ENCODE peak calls at places on chromosomes 2 and 18, in six cellular contexts. O is AG10803, D is GM10248, R is Calu3, I is psoas muscle, T is cardiac muscle cell. K is an unnamed sample.

GRCh38 chr2:85954918-85955420 is 66.2 kb upstream of the ST3GAL5 start:
- DNase-seq in T (no peak), R (peak), I (no peak), O (no peak), D (no peak), K (no peak)

GRCh38 chr2:189552991-189553404 is 27.6 kb downstream of the SLC40A1 start:
- DNase-seq in D (no peak), T (no peak), O (no peak), I (no peak), R (no peak), K (no peak)

GRCh38 chr18:27501651-27502050 is 316.5 kb upstream of the CHST9 start:
- DNase-seq in T (no peak), D (no peak), I (no peak), R (no peak), O (no peak), K (no peak)

GRCh38 chr2:64359892-64360657 is 93.9 kb upstream of the LGALSL start:
- DNase-seq in R (peak), O (peak), T (peak), D (peak), I (peak), K (peak)

GRCh38 chr2:53941749-53942148 is 29.0 kb downstream of the PSME4 start:
- DNase-seq in R (no peak), O (no peak), I (no peak), T (no peak), D (peak), K (no peak)

GRCh38 chr2:26993768-26994167 is 23.3 kb downstream of the MAPRE3 start:
- DNase-seq in T (peak), R (no peak), O (no peak), I (no peak), D (no peak), K (no peak)

GRCh38 chr18:23377669-23378469 is 75.2 kb upstream of the RIOK3 start:
- DNase-seq in I (no peak), T (no peak), R (no peak), O (peak), D (peak), K (peak)

GRCh38 chr2:182901748-182902147 is 35.3 kb upstream of the FRZB start:
- DNase-seq in O (no peak), R (no peak), D (no peak), T (no peak), I (no peak), K (no peak)

GRCh38 chr18:58401191-58401590 is 227.7 kb downstream of the ALPK2 start:
- DNase-seq in T (no peak), O (no peak), D (no peak), R (no peak), I (no peak), K (no peak)

GRCh38 chr2:10524341-10524740 is 76.2 kb upstream of the ODC1 start:
- DNase-seq in I (no peak), D (no peak), T (no peak), O (no peak), R (no peak), K (no peak)

GRCh38 chr18:5103286-5103685 is 93.8 kb downstream of the AKAIN1 start:
- DNase-seq in R (no peak), T (no peak), D (no peak), O (no peak), I (no peak), K (no peak)

GRCh38 chr2:203648273-203648672 is 58.2 kb upstream of the CD28 start:
- DNase-seq in R (no peak), T (no peak), O (peak), D (no peak), I (no peak), K (peak)

DNA sequence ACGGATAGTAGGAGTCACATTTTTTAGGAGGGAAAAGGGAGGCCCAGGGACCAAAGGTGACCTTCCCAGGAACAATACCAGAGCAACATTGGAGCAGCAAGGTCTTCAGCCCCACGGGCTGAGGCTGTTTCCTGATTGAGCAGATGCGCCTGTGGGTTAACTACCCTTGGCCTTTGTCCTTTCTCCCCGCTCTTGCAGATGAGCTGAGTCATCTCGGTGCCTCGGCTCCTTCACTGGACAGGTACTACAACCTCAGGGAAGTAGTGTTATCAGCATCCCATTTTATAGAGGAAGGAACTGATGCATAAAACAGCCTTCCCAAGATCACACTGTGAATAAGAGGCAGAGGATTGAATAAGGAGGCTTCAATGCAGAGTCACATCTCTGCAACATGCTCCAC is 43.5 kb downstream of the DHRS9 start:
- DNase-seq in I (no peak), D (no peak), O (no peak), T (no peak), R (no peak), K (no peak)
- TF ChIP-seq CTCF in I (no peak), D (no peak), O (no peak), T (no peak), R (no peak), K (no peak)

DNA sequence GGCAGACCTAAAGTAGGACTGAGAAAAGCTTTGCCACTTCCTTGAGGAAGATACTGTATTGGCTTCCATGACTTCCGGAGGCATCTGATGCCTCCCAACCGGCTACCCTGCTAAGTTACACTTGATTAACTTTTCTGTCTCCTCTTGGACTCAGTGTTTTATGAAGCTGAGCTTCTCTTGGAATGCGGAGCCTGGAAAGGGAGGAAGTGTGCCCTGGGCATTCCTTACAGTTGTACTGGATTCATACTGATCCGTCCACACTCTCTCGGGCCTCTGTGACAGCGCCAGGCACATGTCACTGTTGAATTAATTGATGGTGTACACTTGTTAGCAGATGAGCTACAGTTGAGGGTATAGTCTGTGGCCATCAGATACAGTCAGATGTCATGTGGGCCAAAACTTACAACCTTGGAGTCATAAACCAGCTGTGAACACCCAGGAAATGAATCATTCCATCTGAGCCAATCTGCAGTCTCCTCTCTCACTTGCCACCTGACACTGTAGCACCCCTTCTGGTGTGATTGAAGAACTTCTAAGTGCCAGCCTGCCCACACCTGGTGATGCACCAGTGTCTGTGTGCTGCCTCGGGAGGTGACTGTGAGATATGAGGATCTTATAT is 122.5 kb downstream of the FHOD3 start:
- DNase-seq in T (no peak), I (no peak), O (peak), D (no peak), R (peak), K (peak)
- TF ChIP-seq CTCF in T (no peak), I (peak), O (peak), D (no peak), R (peak), K (no peak)

GRCh38 chr2:233807215-233807865 is 29.2 kb downstream of the MROH2A start:
- DNase-seq in O (no peak), I (no peak), D (no peak), T (no peak), R (peak), K (no peak)
- TF ChIP-seq CTCF in O (no peak), I (no peak), D (no peak), T (no peak), R (no peak), K (no peak)

DNA sequence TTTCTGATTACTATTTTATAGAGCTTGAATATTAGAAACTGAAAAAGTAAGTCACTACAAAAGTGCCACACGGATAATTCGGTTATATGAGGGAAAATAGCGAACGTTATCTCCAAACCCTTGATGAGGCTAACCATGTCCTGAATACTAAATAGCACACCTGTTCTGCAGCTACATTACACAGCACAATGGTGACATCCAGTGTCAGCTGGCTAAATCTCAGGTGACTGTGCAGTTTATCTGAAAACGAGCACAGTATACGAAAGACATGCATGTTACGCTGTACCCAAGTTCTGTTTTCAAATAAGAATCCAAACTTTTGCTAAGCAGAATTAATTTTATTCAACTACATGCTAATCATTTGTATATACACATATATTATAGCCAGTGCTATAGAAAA is 9.0 kb downstream of the CCDC68 start:
- DNase-seq in D (no peak), O (no peak), T (no peak), I (no peak), R (peak), K (no peak)
- TF ChIP-seq CTCF in D (no peak), O (no peak), T (no peak), I (no peak), R (peak), K (no peak)

DNA sequence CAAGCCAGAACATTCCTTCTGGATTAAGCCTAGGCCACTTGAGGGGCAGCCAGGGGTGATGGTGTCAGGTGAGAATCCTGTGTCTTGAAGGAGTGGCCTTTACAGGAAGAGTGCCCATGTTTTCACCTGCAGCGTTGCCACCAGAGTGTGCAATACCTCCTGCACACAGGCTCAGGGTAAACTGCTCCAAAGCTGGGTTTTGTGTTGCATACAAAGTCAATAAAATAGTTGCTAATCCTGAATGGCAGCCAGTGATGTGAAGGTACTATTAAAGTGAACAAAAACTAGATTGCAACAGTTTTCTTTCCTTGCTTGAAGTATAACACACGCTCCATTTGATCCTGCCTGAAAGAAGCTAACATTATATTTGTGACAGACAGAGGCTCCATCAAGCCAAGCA is 64.4 kb upstream of the NRP2 start:
- DNase-seq in D (no peak), T (no peak), O (no peak), R (no peak), I (no peak), K (no peak)
- TF ChIP-seq CTCF in D (no peak), T (no peak), O (no peak), R (no peak), I (no peak), K (no peak)

GRCh38 chr2:207008105-207008990 is 69.0 kb downstream of the CPO start:
- DNase-seq in O (peak), D (no peak), T (no peak), R (no peak), I (no peak), K (peak)
- TF ChIP-seq CTCF in O (peak), D (no peak), T (no peak), R (peak), I (no peak), K (no peak)

GRCh38 chr2:153476491-153477095 is 2.0 kb downstream of the RPRM start:
- DNase-seq in O (no peak), I (no peak), T (peak), R (no peak), D (no peak), K (no peak)

GRCh38 chr2:153477641-153478288 is 797 bp downstream of the RPRM start:
- DNase-seq in I (no peak), O (no peak), T (peak), R (no peak), D (peak), K (no peak)

GRCh38 chr2:153479527-153479926 is 965 bp upstream of the RPRM start:
- DNase-seq in D (no peak), R (no peak), T (no peak), O (no peak), I (no peak), K (no peak)

GRCh38 chr2:153478289-153479261 is at the start of gene RPRM:
- DNase-seq in I (peak), R (peak), T (peak), D (peak), O (peak), K (peak)

GRCh38 chr2:153477096-153477555 is 1.4 kb downstream of the RPRM start:
- DNase-seq in R (peak), D (no peak), I (no peak), O (no peak), T (peak), K (no peak)
- TF ChIP-seq CTCF in R (no peak), D (no peak), I (no peak), O (peak), T (no peak), K (no peak)